ENCODE peak calls at places on chromosomes 12 and 14, in seven cellular contexts. One of them, this sample, is unnamed.

GRCh38 chr14:99579903-99580570 is 24.0 kb downstream of the CCDC85C start:
- DNase-seq in lung: peak
- DNase-seq in neural progenitor cell: peak
- DNase-seq in PC-3: peak
- DNase-seq in aorta: no peak
- DNase-seq in astrocyte: peak
- DNase-seq in left lung: peak
- DNase-seq in this sample: no peak

GRCh38 chr12:47828967-47829482 is 9.3 kb upstream of the HDAC7 start:
- DNase-seq in lung: peak
- DNase-seq in neural progenitor cell: no peak
- DNase-seq in PC-3: peak
- DNase-seq in aorta: peak
- DNase-seq in astrocyte: no peak
- DNase-seq in left lung: peak
- DNase-seq in this sample: peak

GRCh38 chr14:92190768-92191167 is 69.0 kb downstream of the CPSF2 start:
- DNase-seq in lung: no peak
- DNase-seq in neural progenitor cell: no peak
- DNase-seq in PC-3: no peak
- DNase-seq in aorta: no peak
- DNase-seq in astrocyte: no peak
- DNase-seq in left lung: no peak
- DNase-seq in this sample: no peak

GRCh38 chr12:46546634-46547273 is 174.2 kb upstream of the SLC38A2 start:
- DNase-seq in lung: no peak
- DNase-seq in neural progenitor cell: no peak
- DNase-seq in PC-3: peak
- DNase-seq in aorta: no peak
- DNase-seq in astrocyte: peak
- DNase-seq in left lung: no peak
- DNase-seq in this sample: no peak

GRCh38 chr12:18443768-18444437 is 182.6 kb downstream of the PIK3C2G start:
- DNase-seq in lung: no peak
- DNase-seq in neural progenitor cell: no peak
- DNase-seq in PC-3: peak
- DNase-seq in aorta: no peak
- DNase-seq in astrocyte: peak
- DNase-seq in left lung: no peak
- DNase-seq in this sample: no peak

GRCh38 chr14:99939421-99939820 is 125.8 kb upstream of the EVL start:
- DNase-seq in lung: no peak
- DNase-seq in neural progenitor cell: no peak
- DNase-seq in PC-3: no peak
- DNase-seq in aorta: no peak
- DNase-seq in astrocyte: no peak
- DNase-seq in left lung: no peak
- DNase-seq in this sample: no peak

GRCh38 chr14:40697221-40697620 is 909.5 kb upstream of the LRFN5 start:
- DNase-seq in lung: no peak
- DNase-seq in neural progenitor cell: no peak
- DNase-seq in PC-3: peak
- DNase-seq in aorta: no peak
- DNase-seq in astrocyte: no peak
- DNase-seq in left lung: no peak
- DNase-seq in this sample: no peak

GRCh38 chr14:94897583-94897982 is 127.7 kb upstream of the GSC start:
- DNase-seq in lung: no peak
- DNase-seq in neural progenitor cell: no peak
- DNase-seq in PC-3: no peak
- DNase-seq in aorta: no peak
- DNase-seq in astrocyte: no peak
- DNase-seq in left lung: no peak
- DNase-seq in this sample: no peak

GRCh38 chr12:22856120-22856699 is 231.2 kb downstream of the ETNK1 start:
- DNase-seq in lung: no peak
- DNase-seq in neural progenitor cell: peak
- DNase-seq in PC-3: peak
- DNase-seq in aorta: no peak
- DNase-seq in astrocyte: peak
- DNase-seq in left lung: no peak
- DNase-seq in this sample: no peak

GRCh38 chr14:68514611-68515194 is 278.2 kb downstream of the ZFP36L1 start:
- DNase-seq in lung: no peak
- DNase-seq in neural progenitor cell: no peak
- DNase-seq in PC-3: peak
- DNase-seq in aorta: peak
- DNase-seq in astrocyte: no peak
- DNase-seq in left lung: no peak
- DNase-seq in this sample: no peak

GRCh38 chr12:131726-132465 is 65.3 kb downstream of the IQSEC3 start:
- DNase-seq in lung: no peak
- DNase-seq in neural progenitor cell: no peak
- DNase-seq in PC-3: peak
- DNase-seq in aorta: no peak
- DNase-seq in astrocyte: no peak
- DNase-seq in left lung: peak
- DNase-seq in this sample: no peak

GRCh38 chr12:47938093-47938492 is 25.3 kb upstream of the TMEM106C start:
- DNase-seq in lung: no peak
- DNase-seq in neural progenitor cell: no peak
- DNase-seq in PC-3: peak
- DNase-seq in aorta: no peak
- DNase-seq in astrocyte: peak
- DNase-seq in left lung: no peak
- DNase-seq in this sample: no peak

GRCh38 chr12:32756476-32757158 is 920 bp upstream of the YARS2 start:
- DNase-seq in lung: no peak
- DNase-seq in neural progenitor cell: peak
- DNase-seq in PC-3: peak
- DNase-seq in aorta: no peak
- DNase-seq in astrocyte: no peak
- DNase-seq in left lung: no peak
- DNase-seq in this sample: no peak

GRCh38 chr14:101410126-101410525 is 151.2 kb upstream of the DIO3 start:
- DNase-seq in lung: no peak
- DNase-seq in neural progenitor cell: no peak
- DNase-seq in PC-3: no peak
- DNase-seq in aorta: no peak
- DNase-seq in astrocyte: no peak
- DNase-seq in left lung: no peak
- DNase-seq in this sample: no peak

GRCh38 chr14:56331815-56332214 is 213.6 kb downstream of the PELI2 start:
- DNase-seq in lung: no peak
- DNase-seq in neural progenitor cell: no peak
- DNase-seq in PC-3: no peak
- DNase-seq in aorta: no peak
- DNase-seq in astrocyte: peak
- DNase-seq in left lung: no peak
- DNase-seq in this sample: peak

GRCh38 chr14:56322531-56322930 is 204.3 kb downstream of the PELI2 start:
- DNase-seq in lung: no peak
- DNase-seq in neural progenitor cell: no peak
- DNase-seq in PC-3: no peak
- DNase-seq in aorta: no peak
- DNase-seq in astrocyte: no peak
- DNase-seq in left lung: no peak
- DNase-seq in this sample: no peak

GRCh38 chr14:56325251-56325839 is 207.1 kb downstream of the PELI2 start:
- DNase-seq in lung: no peak
- DNase-seq in neural progenitor cell: no peak
- DNase-seq in PC-3: no peak
- DNase-seq in aorta: no peak
- DNase-seq in astrocyte: peak
- DNase-seq in left lung: no peak
- DNase-seq in this sample: no peak

GRCh38 chr14:56324831-56325230 is 206.6 kb downstream of the PELI2 start:
- DNase-seq in lung: no peak
- DNase-seq in neural progenitor cell: no peak
- DNase-seq in PC-3: no peak
- DNase-seq in aorta: no peak
- DNase-seq in astrocyte: peak
- DNase-seq in left lung: no peak
- DNase-seq in this sample: no peak

DNA sequence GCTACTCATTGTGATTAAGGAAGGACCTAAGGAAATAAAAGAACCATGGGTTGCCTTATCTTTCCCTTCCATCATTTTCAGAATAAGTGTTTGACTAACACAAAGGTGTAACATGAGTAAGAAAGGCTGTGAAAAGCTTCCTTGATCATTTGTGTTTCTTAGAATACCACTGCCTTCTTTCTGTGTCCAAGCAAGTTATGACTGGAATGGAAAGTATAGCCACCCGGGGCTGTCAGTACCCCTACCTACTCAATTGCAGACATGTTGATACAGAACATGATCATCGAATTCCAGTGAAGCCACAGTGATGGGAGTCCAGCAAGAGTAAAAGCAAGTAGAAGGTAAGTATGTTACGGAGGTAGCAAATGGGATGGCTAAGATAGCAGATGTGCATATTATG is 209.8 kb downstream of the PELI2 start:
- DNase-seq in lung: no peak
- DNase-seq in neural progenitor cell: no peak
- DNase-seq in PC-3: no peak
- DNase-seq in aorta: no peak
- DNase-seq in astrocyte: no peak
- DNase-seq in left lung: no peak
- DNase-seq in this sample: no peak
- H3K27ac ChIP-seq in lung: no peak
- H3K27ac ChIP-seq in neural progenitor cell: no peak
- H3K27ac ChIP-seq in PC-3: no peak
- H3K27ac ChIP-seq in aorta: no peak
- H3K27ac ChIP-seq in astrocyte: no peak
- H3K27ac ChIP-seq in left lung: no peak
- H3K27ac ChIP-seq in this sample: no peak

GRCh38 chr14:89379891-89380820 is 36.9 kb downstream of the FOXN3 start:
- DNase-seq in lung: no peak
- DNase-seq in neural progenitor cell: no peak
- DNase-seq in PC-3: no peak
- DNase-seq in aorta: no peak
- DNase-seq in astrocyte: no peak
- DNase-seq in left lung: no peak
- DNase-seq in this sample: no peak

GRCh38 chr14:89378119-89378518 is 38.9 kb downstream of the FOXN3 start:
- DNase-seq in lung: no peak
- DNase-seq in neural progenitor cell: no peak
- DNase-seq in PC-3: no peak
- DNase-seq in aorta: no peak
- DNase-seq in astrocyte: peak
- DNase-seq in left lung: no peak
- DNase-seq in this sample: no peak

GRCh38 chr14:89377544-89377943 is 39.5 kb downstream of the FOXN3 start:
- DNase-seq in lung: no peak
- DNase-seq in neural progenitor cell: no peak
- DNase-seq in PC-3: no peak
- DNase-seq in aorta: no peak
- DNase-seq in astrocyte: no peak
- DNase-seq in left lung: no peak
- DNase-seq in this sample: no peak

GRCh38 chr14:89382487-89383170 is 34.4 kb downstream of the FOXN3 start:
- DNase-seq in lung: no peak
- DNase-seq in neural progenitor cell: no peak
- DNase-seq in PC-3: no peak
- DNase-seq in aorta: no peak
- DNase-seq in astrocyte: no peak
- DNase-seq in left lung: no peak
- DNase-seq in this sample: no peak

GRCh38 chr14:89379006-89379405 is 38.0 kb downstream of the FOXN3 start:
- DNase-seq in lung: no peak
- DNase-seq in neural progenitor cell: no peak
- DNase-seq in PC-3: no peak
- DNase-seq in aorta: no peak
- DNase-seq in astrocyte: no peak
- DNase-seq in left lung: no peak
- DNase-seq in this sample: no peak
- H3K27ac ChIP-seq in lung: no peak
- H3K27ac ChIP-seq in neural progenitor cell: no peak
- H3K27ac ChIP-seq in PC-3: no peak
- H3K27ac ChIP-seq in aorta: no peak
- H3K27ac ChIP-seq in astrocyte: peak
- H3K27ac ChIP-seq in left lung: no peak
- H3K27ac ChIP-seq in this sample: no peak

GRCh38 chr12:42468341-42468821 is 121.2 kb downstream of the PRICKLE1 start:
- DNase-seq in lung: no peak
- DNase-seq in neural progenitor cell: no peak
- DNase-seq in PC-3: no peak
- DNase-seq in aorta: no peak
- DNase-seq in astrocyte: peak
- DNase-seq in left lung: no peak
- DNase-seq in this sample: peak

GRCh38 chr12:42469355-42470006 is 120.1 kb downstream of the PRICKLE1 start:
- DNase-seq in lung: no peak
- DNase-seq in neural progenitor cell: no peak
- DNase-seq in PC-3: no peak
- DNase-seq in aorta: no peak
- DNase-seq in astrocyte: no peak
- DNase-seq in left lung: no peak
- DNase-seq in this sample: no peak

GRCh38 chr12:42473561-42473960 is 116.0 kb downstream of the PRICKLE1 start:
- DNase-seq in lung: no peak
- DNase-seq in neural progenitor cell: no peak
- DNase-seq in PC-3: peak
- DNase-seq in aorta: no peak
- DNase-seq in astrocyte: no peak
- DNase-seq in left lung: no peak
- DNase-seq in this sample: no peak

GRCh38 chr12:42473130-42473529 is 116.4 kb downstream of the PRICKLE1 start:
- DNase-seq in lung: no peak
- DNase-seq in neural progenitor cell: no peak
- DNase-seq in PC-3: peak
- DNase-seq in aorta: no peak
- DNase-seq in astrocyte: peak
- DNase-seq in left lung: no peak
- DNase-seq in this sample: no peak

GRCh38 chr12:42468853-42469252 is 120.7 kb downstream of the PRICKLE1 start:
- DNase-seq in lung: no peak
- DNase-seq in neural progenitor cell: no peak
- DNase-seq in PC-3: peak
- DNase-seq in aorta: no peak
- DNase-seq in astrocyte: no peak
- DNase-seq in left lung: no peak
- DNase-seq in this sample: no peak
- H3K27ac ChIP-seq in lung: no peak
- H3K27ac ChIP-seq in neural progenitor cell: peak
- H3K27ac ChIP-seq in PC-3: no peak
- H3K27ac ChIP-seq in aorta: no peak
- H3K27ac ChIP-seq in astrocyte: peak
- H3K27ac ChIP-seq in left lung: no peak
- H3K27ac ChIP-seq in this sample: no peak

DNA sequence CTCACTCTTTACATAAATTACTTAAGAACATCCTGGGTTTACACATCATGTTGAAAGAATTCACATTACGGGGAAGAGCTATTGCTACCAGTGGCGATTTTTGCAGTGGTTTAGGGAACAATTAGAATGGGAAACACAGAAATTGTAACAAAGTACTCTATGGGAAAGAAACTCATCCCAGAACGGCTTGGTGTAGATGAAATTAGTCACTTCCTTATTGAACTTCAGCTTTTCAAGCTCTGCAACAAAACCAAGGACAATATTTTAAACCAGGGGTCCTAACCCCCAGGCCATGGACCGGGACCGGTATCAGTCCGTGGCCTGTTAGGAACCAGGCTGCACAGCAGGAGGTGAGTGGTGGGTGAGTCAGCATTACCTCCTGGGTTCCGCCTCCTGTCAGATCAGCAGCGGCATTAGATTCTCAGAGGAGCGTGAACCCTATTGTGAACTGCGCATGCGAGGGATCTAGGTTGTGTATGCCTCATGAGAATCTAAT is 32.3 kb upstream of the FICD start:
- DNase-seq in lung: no peak
- DNase-seq in neural progenitor cell: no peak
- DNase-seq in PC-3: peak
- DNase-seq in aorta: no peak
- DNase-seq in astrocyte: peak
- DNase-seq in left lung: no peak
- DNase-seq in this sample: no peak
- H3K27ac ChIP-seq in lung: no peak
- H3K27ac ChIP-seq in neural progenitor cell: no peak
- H3K27ac ChIP-seq in PC-3: peak
- H3K27ac ChIP-seq in aorta: no peak
- H3K27ac ChIP-seq in astrocyte: peak
- H3K27ac ChIP-seq in left lung: no peak
- H3K27ac ChIP-seq in this sample: no peak

This sample was measured in right cardiac atrium.